ENCODE peak calls at places on chromosome 11, in five cellular contexts. F is SJSA1, H is AG04450, U is right lobe of liver, Z is mesenchymal stem cell. I is an unnamed sample. For H3K27me3, the result is how much of the 10 kb centered on the place peaks cover.

GRCh38 chr11:77055056-77055680 is 11.6 kb upstream of the CAPN5 start:
- DNase-seq in F (no peak), H (no peak), U (no peak), Z (no peak), I (no peak)

GRCh38 chr11:116865696-116866095 is 28.3 kb upstream of the APOA1 start:
- DNase-seq in F (no peak), H (no peak), U (no peak), Z (peak), I (no peak)

GRCh38 chr11:125494987-125495725 is 909 bp downstream of the FEZ1 start:
- DNase-seq in F (no peak), H (no peak), U (peak), Z (peak), I (peak)

GRCh38 chr11:129592191-129592590 is 216.5 kb downstream of the BARX2 start:
- DNase-seq in F (no peak), H (no peak), U (no peak), Z (no peak), I (no peak)

GRCh38 chr11:13152264-13152663 is 125.3 kb upstream of the BMAL1 start:
- DNase-seq in F (no peak), H (no peak), U (no peak), Z (no peak), I (peak)

GRCh38 chr11:44627911-44628729 is 62.7 kb downstream of the CD82 start:
- DNase-seq in F (peak), H (no peak), U (peak), Z (peak), I (no peak)

GRCh38 chr11:83540112-83540675 is 254.0 kb upstream of the CCDC90B start:
- DNase-seq in F (no peak), H (peak), U (no peak), Z (peak), I (no peak)

GRCh38 chr11:116309446-116309845 is 463.3 kb downstream of the BUD13 start:
- DNase-seq in F (no peak), H (no peak), U (no peak), Z (no peak), I (no peak)

GRCh38 chr11:65448418-65449196 is 26.0 kb downstream of the NEAT1 start:
- DNase-seq in F (no peak), H (no peak), U (peak), Z (peak), I (peak)

GRCh38 chr11:93741882-93742226 is 382 bp downstream of the C11orf54 start:
- DNase-seq in F (no peak), H (no peak), U (peak), Z (peak), I (peak)

GRCh38 chr11:83105167-83105566 is 33.5 kb upstream of the RAB30 start:
- DNase-seq in F (no peak), H (no peak), U (no peak), Z (peak), I (no peak)

GRCh38 chr11:6356503-6356902 is 33.8 kb upstream of the SMPD1 start:
- DNase-seq in F (no peak), H (no peak), U (no peak), Z (no peak), I (no peak)

GRCh38 chr11:46050652-46051051 is 70.6 kb downstream of the PHF21A start:
- DNase-seq in F (no peak), H (no peak), U (no peak), Z (no peak), I (no peak)

GRCh38 chr11:102940714-102941588 is 14.6 kb downstream of the MMP13 start:
- DNase-seq in F (no peak), H (peak), U (no peak), Z (peak), I (peak)

GRCh38 chr11:128503231-128503991 is 83.9 kb downstream of the ETS1 start:
- DNase-seq in F (peak), H (peak), U (no peak), Z (peak), I (peak)

GRCh38 chr11:62401781-62402180 is 17.1 kb upstream of the SCGB1A1 start:
- DNase-seq in F (no peak), H (no peak), U (no peak), Z (no peak), I (no peak)

GRCh38 chr11:26219506-26220117 is 112.3 kb upstream of the ANO3 start:
- DNase-seq in F (no peak), H (no peak), U (no peak), Z (peak), I (no peak)

GRCh38 chr11:102157219-102157618 is 47.0 kb downstream of the YAP1 start:
- DNase-seq in F (no peak), H (no peak), U (peak), Z (peak), I (peak)

GRCh38 chr11:17978553-17979287 is 34.1 kb downstream of the SERGEF start:
- DNase-seq in F (peak), H (no peak), U (peak), Z (peak), I (peak)

GRCh38 chr11:59102259-59102765 is 4.7 kb upstream of the FAM111B start:
- DNase-seq in F (no peak), H (no peak), U (peak), Z (peak), I (peak)

GRCh38 chr11:76768091-76769047 is 14.8 kb upstream of the TSKU start:
- DNase-seq in F (no peak), H (no peak), U (peak), Z (peak), I (peak)

DNA sequence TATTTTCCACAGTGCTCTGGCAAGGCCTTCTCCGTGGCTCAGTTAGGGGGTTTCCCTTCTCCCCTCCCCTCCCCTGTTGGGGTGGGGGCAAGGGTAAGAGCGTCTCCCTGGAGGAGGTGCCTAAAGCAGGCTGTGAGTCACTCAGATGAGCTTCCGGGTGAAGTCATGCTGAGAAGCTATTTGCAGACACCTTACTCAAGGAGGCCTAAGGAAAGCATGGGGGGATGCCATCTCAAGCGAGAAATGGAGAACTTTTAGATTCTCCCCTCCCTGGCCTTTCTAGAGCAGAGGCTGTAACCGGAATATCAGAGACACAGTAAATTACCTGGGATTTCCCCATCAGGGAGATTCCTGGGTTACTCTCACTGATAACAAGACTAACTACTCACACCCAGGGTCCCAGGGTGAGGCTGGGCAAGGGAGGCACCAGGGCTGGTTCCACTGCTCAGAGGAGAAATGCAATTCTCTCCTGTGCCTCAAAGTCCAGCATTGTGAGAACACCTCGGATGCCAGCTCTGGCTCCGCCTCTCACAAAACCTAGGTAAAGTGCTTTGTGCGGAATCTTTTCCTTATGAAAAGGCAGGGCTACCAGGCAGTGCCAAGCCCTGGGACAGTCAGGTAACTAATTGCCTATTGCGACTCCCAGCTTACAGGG is 123.6 kb downstream of the ABTB2 start:
- DNase-seq in F (peak), H (no peak), U (no peak), Z (peak), I (peak)
- H3K4me3 ChIP-seq in F (no peak), H (no peak), U (no peak), Z (no peak), I (no peak)

GRCh38 chr11:114140826-114141225 is 81.3 kb downstream of the ZBTB16 start:
- DNase-seq in F (no peak), H (no peak), U (no peak), Z (no peak), I (no peak)

GRCh38 chr11:114138411-114138810 is 78.9 kb downstream of the ZBTB16 start:
- DNase-seq in F (no peak), H (no peak), U (no peak), Z (no peak), I (no peak)

GRCh38 chr11:114145166-114145695 is 85.7 kb downstream of the ZBTB16 start:
- DNase-seq in F (no peak), H (no peak), U (no peak), Z (no peak), I (no peak)

GRCh38 chr11:114141863-114142590 is 82.5 kb downstream of the ZBTB16 start:
- DNase-seq in F (no peak), H (no peak), U (no peak), Z (no peak), I (no peak)

DNA sequence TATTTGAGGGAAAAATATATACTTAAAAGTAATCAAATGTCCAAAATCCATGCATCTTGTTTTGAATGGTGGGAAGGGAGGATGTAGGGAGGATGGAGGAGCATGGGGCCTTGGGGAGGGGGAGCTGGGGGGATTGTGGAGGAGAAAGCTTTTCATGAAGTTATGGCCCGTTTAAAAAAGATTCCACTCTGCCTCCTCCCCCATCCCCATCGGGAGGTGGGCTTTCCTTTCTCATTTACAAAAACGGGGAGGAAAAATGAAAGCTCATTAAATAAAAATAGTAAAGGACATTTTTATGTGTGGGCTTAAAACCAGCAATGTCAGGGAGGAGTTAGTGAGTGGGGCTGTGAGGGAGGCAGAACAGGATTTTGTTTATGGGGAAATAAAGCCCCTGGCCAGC is 83.1 kb downstream of the ZBTB16 start:
- DNase-seq in F (no peak), H (no peak), U (no peak), Z (no peak), I (no peak)
- H3K27me3 ChIP-seq in F (under half), H (under half), U (under half), Z (under half), I (under half)

DNA sequence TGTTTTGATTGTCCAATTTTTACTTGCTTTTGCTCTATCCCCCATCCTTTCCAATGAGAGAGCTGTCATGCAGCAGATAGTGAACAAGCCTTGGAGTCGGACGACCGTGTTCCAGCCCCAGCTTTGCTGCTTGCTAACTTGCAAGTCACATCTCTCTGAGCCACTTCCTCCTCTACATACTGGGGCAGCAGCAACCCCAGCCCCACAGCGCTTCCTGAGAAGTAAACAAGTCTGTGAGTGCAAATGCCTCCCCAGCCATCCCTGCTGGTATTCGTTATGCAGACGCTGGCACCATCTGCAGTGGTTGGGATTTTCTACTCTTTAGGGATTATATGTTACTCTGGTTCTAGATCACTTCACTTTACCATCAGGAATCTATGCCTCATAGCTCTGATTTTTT is 35.0 kb downstream of the TPBGL start:
- DNase-seq in F (no peak), H (no peak), U (peak), Z (peak), I (no peak)
- H3K4me3 ChIP-seq in F (no peak), H (no peak), U (no peak), Z (no peak), I (no peak)

GRCh38 chr11:31807791-31808074 is 3.4 kb downstream of the PAX6 start:
- DNase-seq in F (no peak), H (no peak), U (no peak), Z (no peak), I (no peak)

GRCh38 chr11:31808721-31809542 is 2.2 kb downstream of the PAX6 start:
- DNase-seq in F (no peak), H (no peak), U (no peak), Z (no peak), I (no peak)

GRCh38 chr11:31809543-31809856 is 1.6 kb downstream of the PAX6 start:
- DNase-seq in F (no peak), H (no peak), U (no peak), Z (no peak), I (no peak)

GRCh38 chr11:31806944-31807790 is 4.0 kb downstream of the PAX6 start:
- DNase-seq in F (no peak), H (no peak), U (no peak), Z (no peak), I (no peak)

DNA sequence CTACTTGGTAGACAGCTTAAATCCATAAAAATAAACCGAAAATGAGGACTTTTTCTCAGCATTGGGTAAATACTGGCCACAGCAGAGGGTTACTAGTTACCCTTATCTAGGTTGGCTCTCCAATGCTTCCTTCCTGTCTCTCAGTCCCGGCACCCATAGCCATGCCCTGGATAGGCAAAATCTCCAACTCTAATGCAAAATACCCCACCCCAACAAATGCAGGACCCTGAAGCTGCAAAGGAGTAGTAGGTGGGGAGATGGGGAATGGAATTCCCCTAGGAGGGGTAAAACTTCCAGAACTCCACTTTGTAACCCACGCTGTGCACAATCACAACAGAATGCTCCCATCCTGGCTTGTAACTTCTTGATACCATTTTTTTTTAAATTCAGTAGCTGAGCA is 2.9 kb downstream of the PAX6 start:
- DNase-seq in F (no peak), H (no peak), U (no peak), Z (no peak), I (no peak)
- H3K27me3 ChIP-seq in F (under half), H (half or more), U (half or more), Z (half or more), I (half or more)

DNA sequence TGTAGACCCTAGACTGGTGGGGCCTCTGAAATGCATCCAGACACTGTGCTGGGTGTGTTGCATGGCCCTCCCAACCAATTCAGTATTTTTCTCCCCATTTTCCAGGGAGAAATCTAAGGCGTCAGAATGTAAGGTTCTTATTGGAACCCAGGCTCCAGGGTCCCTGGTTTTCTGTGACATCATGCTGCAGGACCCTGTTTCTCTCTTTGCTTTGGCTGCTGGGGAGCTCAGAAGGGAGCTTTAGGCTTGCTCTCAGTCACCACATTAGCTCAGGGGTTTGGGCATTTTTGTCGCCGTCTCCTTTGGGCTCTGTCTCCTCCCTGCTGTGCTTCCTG is 2.9 kb downstream of the MYEOV start:
- DNase-seq in F (no peak), H (no peak), U (no peak), Z (no peak), I (no peak)
- H3K4me3 ChIP-seq in F (no peak), H (peak), U (peak), Z (peak), I (no peak)

DNA sequence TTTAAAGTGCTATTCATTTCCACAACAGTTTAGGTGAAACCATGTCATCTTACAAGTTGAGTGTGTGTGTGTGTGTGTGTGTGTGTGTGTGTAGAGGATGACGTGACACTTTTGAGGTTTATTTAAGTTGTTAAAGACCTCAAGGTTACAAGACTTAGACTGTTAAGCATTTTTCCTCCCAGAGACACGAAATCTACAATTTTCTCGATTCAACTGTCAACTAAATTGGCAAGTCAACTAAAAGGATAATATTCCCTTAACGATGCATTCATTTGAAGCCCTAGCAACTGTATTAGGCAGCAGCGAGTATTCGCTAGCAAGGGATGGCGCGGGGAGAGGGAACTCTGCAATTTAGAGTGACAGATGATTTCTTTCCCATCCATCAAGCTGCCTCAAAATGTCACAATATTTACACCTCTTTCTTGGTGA is 17.6 kb upstream of the BDNF start:
- DNase-seq in F (no peak), H (no peak), U (no peak), Z (peak), I (no peak)
- H3K27me3 ChIP-seq in F (under half), H (under half), U (under half), Z (under half), I (under half)

GRCh38 chr11:35523351-35523768 is 2.1 kb downstream of the PAMR1 start:
- DNase-seq in F (no peak), H (no peak), U (no peak), Z (peak), I (no peak)

GRCh38 chr11:35523861-35524260 is 1.6 kb downstream of the PAMR1 start:
- DNase-seq in F (no peak), H (no peak), U (no peak), Z (no peak), I (no peak)

GRCh38 chr11:35526370-35526792 is 965 bp upstream of the PAMR1 start:
- DNase-seq in F (no peak), H (no peak), U (no peak), Z (peak), I (no peak)

GRCh38 chr11:35525501-35526175 is at the start of gene PAMR1:
- DNase-seq in F (peak), H (peak), U (no peak), Z (peak), I (peak)

DNA sequence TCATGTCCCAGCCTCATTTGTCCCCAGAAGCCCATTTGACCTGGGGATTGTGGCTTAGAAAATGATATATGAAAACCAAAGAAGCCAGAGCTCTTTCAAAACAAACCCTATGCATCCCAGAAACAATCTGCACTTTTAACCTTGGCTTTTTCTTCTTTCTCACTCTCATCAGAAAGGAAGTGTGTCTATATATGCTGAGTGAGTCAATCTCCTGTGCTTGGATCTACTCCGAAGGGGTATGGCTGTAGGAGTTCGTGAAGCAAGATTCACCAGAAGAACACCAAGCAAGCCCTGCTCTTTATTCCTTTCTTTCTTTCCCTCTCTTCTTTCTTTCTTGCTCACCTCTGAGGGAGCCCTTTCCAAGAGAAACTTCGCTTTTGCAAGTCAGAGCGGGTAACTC is 636 bp downstream of the PAMR1 start:
- DNase-seq in F (no peak), H (no peak), U (no peak), Z (peak), I (peak)
- H3K4me3 ChIP-seq in F (peak), H (peak), U (no peak), Z (peak), I (no peak)

DNA sequence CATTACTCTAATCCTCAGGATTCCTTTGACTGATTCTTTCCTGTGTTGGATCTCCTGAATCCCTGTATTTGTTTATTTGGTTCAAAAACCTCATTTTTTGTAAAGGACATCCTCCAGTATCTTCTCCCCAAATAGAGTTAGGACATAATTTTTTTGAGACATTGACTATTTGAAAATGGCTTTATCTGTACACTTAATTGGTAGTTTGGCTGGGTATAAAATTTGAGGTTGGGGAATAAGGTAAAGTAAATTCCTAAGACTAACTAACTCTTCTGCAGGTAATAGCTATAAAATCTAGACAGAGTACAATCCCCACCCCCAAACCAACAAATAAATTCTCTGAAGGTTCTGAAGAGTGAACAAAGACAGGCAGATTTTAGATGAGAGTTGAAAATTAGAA is 114.4 kb downstream of the CTTN start:
- DNase-seq in F (no peak), H (no peak), U (no peak), Z (no peak), I (no peak)
- H3K27me3 ChIP-seq in F (under half), H (under half), U (under half), Z (under half), I (under half)

GRCh38 chr11:96189351-96189750 is 153.6 kb downstream of the MAML2 start:
- DNase-seq in F (no peak), H (no peak), U (no peak), Z (no peak), I (no peak)
- H3K4me3 ChIP-seq in F (no peak), H (no peak), U (no peak), Z (no peak), I (no peak)

I was measured in bronchial epithelial cell.